ENCODE peak calls at places on chromosomes 13 and 19, in seven cellular contexts. One of them, this sample, is unnamed.

GRCh38 chr13:49630580-49630979 is 2.3 kb downstream of the ARL11 start:
- DNase-seq in C1 segment of cervical spinal cord: no peak
- DNase-seq in central memory CD4-positive, alpha-beta T cell: no peak
- DNase-seq in esophagus squamous epithelium: no peak
- DNase-seq in NCI-H1105: no peak
- DNase-seq in germinal center: no peak
- DNase-seq in Peyer's patch: peak
- DNase-seq in this sample: no peak

GRCh38 chr13:63614874-63615612 is 2199.4 kb upstream of the PCDH20 start:
- DNase-seq in Peyer's patch: no peak
- DNase-seq in germinal center: no peak
- DNase-seq in C1 segment of cervical spinal cord: no peak
- DNase-seq in esophagus squamous epithelium: no peak
- DNase-seq in central memory CD4-positive, alpha-beta T cell: no peak
- DNase-seq in NCI-H1105: no peak
- DNase-seq in this sample: no peak

GRCh38 chr19:16018801-16019551 is 57.3 kb upstream of the TPM4 start:
- DNase-seq in central memory CD4-positive, alpha-beta T cell: no peak
- DNase-seq in germinal center: no peak
- DNase-seq in NCI-H1105: no peak
- DNase-seq in Peyer's patch: peak
- DNase-seq in C1 segment of cervical spinal cord: no peak
- DNase-seq in esophagus squamous epithelium: no peak
- DNase-seq in this sample: no peak

GRCh38 chr13:73224708-73225107 is 165.9 kb downstream of the KLF5 start:
- DNase-seq in esophagus squamous epithelium: no peak
- DNase-seq in Peyer's patch: no peak
- DNase-seq in germinal center: no peak
- DNase-seq in C1 segment of cervical spinal cord: no peak
- DNase-seq in central memory CD4-positive, alpha-beta T cell: peak
- DNase-seq in NCI-H1105: no peak
- DNase-seq in this sample: no peak

GRCh38 chr13:25771641-25772478 is 280.0 kb downstream of the SHISA2 start:
- DNase-seq in esophagus squamous epithelium: no peak
- DNase-seq in central memory CD4-positive, alpha-beta T cell: no peak
- DNase-seq in germinal center: no peak
- DNase-seq in NCI-H1105: no peak
- DNase-seq in C1 segment of cervical spinal cord: no peak
- DNase-seq in Peyer's patch: no peak
- DNase-seq in this sample: peak

GRCh38 chr13:114095486-114095885 is 36.9 kb downstream of the RASA3 start:
- DNase-seq in NCI-H1105: no peak
- DNase-seq in C1 segment of cervical spinal cord: no peak
- DNase-seq in Peyer's patch: peak
- DNase-seq in central memory CD4-positive, alpha-beta T cell: no peak
- DNase-seq in germinal center: no peak
- DNase-seq in esophagus squamous epithelium: no peak
- DNase-seq in this sample: no peak

GRCh38 chr19:46480409-46480808 is 9.0 kb upstream of the PNMA8A start:
- DNase-seq in central memory CD4-positive, alpha-beta T cell: no peak
- DNase-seq in germinal center: no peak
- DNase-seq in C1 segment of cervical spinal cord: no peak
- DNase-seq in NCI-H1105: no peak
- DNase-seq in esophagus squamous epithelium: no peak
- DNase-seq in Peyer's patch: no peak
- DNase-seq in this sample: no peak

GRCh38 chr13:102779426-102780159 is 6.0 kb upstream of the TEX30 start:
- DNase-seq in central memory CD4-positive, alpha-beta T cell: peak
- DNase-seq in NCI-H1105: no peak
- DNase-seq in germinal center: no peak
- DNase-seq in esophagus squamous epithelium: no peak
- DNase-seq in Peyer's patch: no peak
- DNase-seq in C1 segment of cervical spinal cord: no peak
- DNase-seq in this sample: no peak

GRCh38 chr13:37627428-37627827 is 28.9 kb upstream of the POSTN start:
- DNase-seq in NCI-H1105: peak
- DNase-seq in central memory CD4-positive, alpha-beta T cell: no peak
- DNase-seq in C1 segment of cervical spinal cord: no peak
- DNase-seq in germinal center: no peak
- DNase-seq in Peyer's patch: no peak
- DNase-seq in esophagus squamous epithelium: no peak
- DNase-seq in this sample: no peak

GRCh38 chr19:41175825-41176734 is 16.9 kb upstream of the CYP2S1 start:
- DNase-seq in esophagus squamous epithelium: no peak
- DNase-seq in germinal center: no peak
- DNase-seq in Peyer's patch: peak
- DNase-seq in central memory CD4-positive, alpha-beta T cell: peak
- DNase-seq in NCI-H1105: no peak
- DNase-seq in C1 segment of cervical spinal cord: peak
- DNase-seq in this sample: peak

GRCh38 chr13:27270594-27271520 is at the start of gene RASL11A:
- DNase-seq in C1 segment of cervical spinal cord: peak
- DNase-seq in central memory CD4-positive, alpha-beta T cell: peak
- DNase-seq in Peyer's patch: peak
- DNase-seq in esophagus squamous epithelium: peak
- DNase-seq in germinal center: peak
- DNase-seq in NCI-H1105: peak
- DNase-seq in this sample: peak

GRCh38 chr13:66574606-66575005 is 655.5 kb downstream of the PCDH9 start:
- DNase-seq in C1 segment of cervical spinal cord: no peak
- DNase-seq in Peyer's patch: no peak
- DNase-seq in central memory CD4-positive, alpha-beta T cell: no peak
- DNase-seq in NCI-H1105: no peak
- DNase-seq in germinal center: no peak
- DNase-seq in esophagus squamous epithelium: no peak
- DNase-seq in this sample: no peak

GRCh38 chr19:35812220-35813042 is at the start of gene PRODH2:
- DNase-seq in C1 segment of cervical spinal cord: no peak
- DNase-seq in NCI-H1105: no peak
- DNase-seq in esophagus squamous epithelium: no peak
- DNase-seq in Peyer's patch: no peak
- DNase-seq in germinal center: no peak
- DNase-seq in central memory CD4-positive, alpha-beta T cell: no peak
- DNase-seq in this sample: no peak

GRCh38 chr13:43908156-43909126 is 28.7 kb downstream of the LACC1 start:
- DNase-seq in central memory CD4-positive, alpha-beta T cell: no peak
- DNase-seq in Peyer's patch: no peak
- DNase-seq in germinal center: peak
- DNase-seq in esophagus squamous epithelium: no peak
- DNase-seq in C1 segment of cervical spinal cord: no peak
- DNase-seq in NCI-H1105: peak
- DNase-seq in this sample: no peak

GRCh38 chr19:10228925-10229324 is 2.2 kb downstream of the S1PR2 start:
- DNase-seq in NCI-H1105: no peak
- DNase-seq in central memory CD4-positive, alpha-beta T cell: peak
- DNase-seq in Peyer's patch: peak
- DNase-seq in esophagus squamous epithelium: no peak
- DNase-seq in C1 segment of cervical spinal cord: no peak
- DNase-seq in germinal center: peak
- DNase-seq in this sample: no peak

GRCh38 chr19:47075179-47075811 is 26.9 kb upstream of the TMEM160 start:
- DNase-seq in central memory CD4-positive, alpha-beta T cell: no peak
- DNase-seq in Peyer's patch: no peak
- DNase-seq in germinal center: no peak
- DNase-seq in esophagus squamous epithelium: no peak
- DNase-seq in NCI-H1105: no peak
- DNase-seq in C1 segment of cervical spinal cord: no peak
- DNase-seq in this sample: no peak

GRCh38 chr19:19514881-19515763 is at the start of gene TSSK6:
- DNase-seq in germinal center: no peak
- DNase-seq in esophagus squamous epithelium: no peak
- DNase-seq in Peyer's patch: no peak
- DNase-seq in NCI-H1105: no peak
- DNase-seq in central memory CD4-positive, alpha-beta T cell: no peak
- DNase-seq in C1 segment of cervical spinal cord: no peak
- DNase-seq in this sample: no peak

GRCh38 chr13:106570354-106570822 is 2.5 kb upstream of the ARGLU1 start:
- DNase-seq in esophagus squamous epithelium: peak
- DNase-seq in C1 segment of cervical spinal cord: peak
- DNase-seq in germinal center: peak
- DNase-seq in NCI-H1105: no peak
- DNase-seq in Peyer's patch: peak
- DNase-seq in central memory CD4-positive, alpha-beta T cell: peak
- DNase-seq in this sample: no peak

GRCh38 chr13:61255035-61255796 is 160.4 kb downstream of the PCDH20 start:
- DNase-seq in central memory CD4-positive, alpha-beta T cell: no peak
- DNase-seq in esophagus squamous epithelium: no peak
- DNase-seq in germinal center: no peak
- DNase-seq in C1 segment of cervical spinal cord: no peak
- DNase-seq in NCI-H1105: no peak
- DNase-seq in Peyer's patch: no peak
- DNase-seq in this sample: no peak

GRCh38 chr19:34639491-34640085 is 37.4 kb downstream of the SCGB2B2 start:
- DNase-seq in central memory CD4-positive, alpha-beta T cell: peak
- DNase-seq in esophagus squamous epithelium: no peak
- DNase-seq in Peyer's patch: peak
- DNase-seq in germinal center: peak
- DNase-seq in NCI-H1105: peak
- DNase-seq in C1 segment of cervical spinal cord: no peak
- DNase-seq in this sample: peak

GRCh38 chr19:6654347-6655310 is 15.3 kb downstream of the TNFSF14 start:
- DNase-seq in NCI-H1105: no peak
- DNase-seq in esophagus squamous epithelium: no peak
- DNase-seq in germinal center: no peak
- DNase-seq in Peyer's patch: peak
- DNase-seq in central memory CD4-positive, alpha-beta T cell: peak
- DNase-seq in C1 segment of cervical spinal cord: no peak
- DNase-seq in this sample: no peak

GRCh38 chr13:75489502-75490263 is 7.7 kb upstream of the TBC1D4 start:
- DNase-seq in C1 segment of cervical spinal cord: no peak
- DNase-seq in germinal center: no peak
- DNase-seq in central memory CD4-positive, alpha-beta T cell: no peak
- DNase-seq in NCI-H1105: no peak
- DNase-seq in esophagus squamous epithelium: no peak
- DNase-seq in Peyer's patch: no peak
- DNase-seq in this sample: no peak

GRCh38 chr13:20127563-20128458 is 33.0 kb downstream of the GJA3 start:
- DNase-seq in Peyer's patch: peak
- DNase-seq in central memory CD4-positive, alpha-beta T cell: peak
- DNase-seq in NCI-H1105: no peak
- DNase-seq in esophagus squamous epithelium: no peak
- DNase-seq in C1 segment of cervical spinal cord: peak
- DNase-seq in germinal center: peak
- DNase-seq in this sample: peak

GRCh38 chr13:23678768-23679167 is 108.6 kb downstream of the TNFRSF19 start:
- DNase-seq in esophagus squamous epithelium: no peak
- DNase-seq in C1 segment of cervical spinal cord: no peak
- DNase-seq in germinal center: no peak
- DNase-seq in NCI-H1105: no peak
- DNase-seq in Peyer's patch: no peak
- DNase-seq in central memory CD4-positive, alpha-beta T cell: no peak
- DNase-seq in this sample: no peak

GRCh38 chr19:8116437-8117293 is 32.7 kb downstream of the FBN3 start:
- DNase-seq in Peyer's patch: no peak
- DNase-seq in esophagus squamous epithelium: no peak
- DNase-seq in central memory CD4-positive, alpha-beta T cell: no peak
- DNase-seq in germinal center: no peak
- DNase-seq in NCI-H1105: no peak
- DNase-seq in C1 segment of cervical spinal cord: no peak
- DNase-seq in this sample: no peak

GRCh38 chr19:2477732-2478191 is 1.8 kb downstream of the GADD45B start:
- DNase-seq in C1 segment of cervical spinal cord: peak
- DNase-seq in germinal center: no peak
- DNase-seq in Peyer's patch: peak
- DNase-seq in esophagus squamous epithelium: no peak
- DNase-seq in NCI-H1105: no peak
- DNase-seq in central memory CD4-positive, alpha-beta T cell: peak
- DNase-seq in this sample: no peak

GRCh38 chr13:112729408-112729807 is 39.6 kb downstream of the ATP11A start:
- DNase-seq in esophagus squamous epithelium: no peak
- DNase-seq in germinal center: no peak
- DNase-seq in NCI-H1105: no peak
- DNase-seq in Peyer's patch: peak
- DNase-seq in central memory CD4-positive, alpha-beta T cell: no peak
- DNase-seq in C1 segment of cervical spinal cord: no peak
- DNase-seq in this sample: no peak

This sample was measured in SJSA1.